ENCODE peak calls at places on chromosomes 5 and 9, in ten cellular contexts. One of them, this sample, is unnamed.

GRCh38 chr9:90815944-90816357 is 14.3 kb downstream of the SYK start:
- DNase-seq in fibroblast of pulmonary artery: no peak
- DNase-seq in posterior cingulate gyrus: no peak
- DNase-seq in adrenal gland: no peak
- DNase-seq in GM10248: no peak
- DNase-seq in RPMI8226: no peak
- DNase-seq in CD8-positive, alpha-beta memory T cell: no peak
- DNase-seq in cardiac muscle cell: no peak
- DNase-seq in kidney glomerular epithelial cell: no peak
- DNase-seq in thyroid gland: peak
- DNase-seq in this sample: no peak

GRCh38 chr5:65663804-65664521 is 39.1 kb downstream of the SHLD3 start:
- DNase-seq in fibroblast of pulmonary artery: peak
- DNase-seq in posterior cingulate gyrus: no peak
- DNase-seq in adrenal gland: no peak
- DNase-seq in GM10248: no peak
- DNase-seq in RPMI8226: no peak
- DNase-seq in CD8-positive, alpha-beta memory T cell: no peak
- DNase-seq in cardiac muscle cell: peak
- DNase-seq in kidney glomerular epithelial cell: peak
- DNase-seq in thyroid gland: no peak
- DNase-seq in this sample: no peak

GRCh38 chr9:116098476-116098875 is 55.1 kb upstream of the PAPPA start:
- DNase-seq in fibroblast of pulmonary artery: no peak
- DNase-seq in posterior cingulate gyrus: no peak
- DNase-seq in adrenal gland: no peak
- DNase-seq in GM10248: no peak
- DNase-seq in RPMI8226: no peak
- DNase-seq in CD8-positive, alpha-beta memory T cell: no peak
- DNase-seq in cardiac muscle cell: no peak
- DNase-seq in kidney glomerular epithelial cell: no peak
- DNase-seq in thyroid gland: no peak
- DNase-seq in this sample: no peak

GRCh38 chr9:8456327-8456726 is 656.7 kb upstream of the DMAC1 start:
- DNase-seq in fibroblast of pulmonary artery: peak
- DNase-seq in posterior cingulate gyrus: no peak
- DNase-seq in adrenal gland: no peak
- DNase-seq in GM10248: no peak
- DNase-seq in RPMI8226: no peak
- DNase-seq in CD8-positive, alpha-beta memory T cell: no peak
- DNase-seq in cardiac muscle cell: peak
- DNase-seq in kidney glomerular epithelial cell: no peak
- DNase-seq in thyroid gland: no peak
- DNase-seq in this sample: no peak

GRCh38 chr9:127308559-127309429 is 44.2 kb downstream of the GARNL3 start:
- DNase-seq in fibroblast of pulmonary artery: peak
- DNase-seq in posterior cingulate gyrus: no peak
- DNase-seq in adrenal gland: no peak
- DNase-seq in GM10248: no peak
- DNase-seq in RPMI8226: no peak
- DNase-seq in CD8-positive, alpha-beta memory T cell: no peak
- DNase-seq in cardiac muscle cell: peak
- DNase-seq in kidney glomerular epithelial cell: no peak
- DNase-seq in thyroid gland: no peak
- DNase-seq in this sample: no peak

GRCh38 chr5:150065886-150066285 is 20.5 kb downstream of the CSF1R start:
- DNase-seq in fibroblast of pulmonary artery: peak
- DNase-seq in posterior cingulate gyrus: no peak
- DNase-seq in adrenal gland: no peak
- DNase-seq in GM10248: no peak
- DNase-seq in RPMI8226: no peak
- DNase-seq in CD8-positive, alpha-beta memory T cell: no peak
- DNase-seq in cardiac muscle cell: peak
- DNase-seq in kidney glomerular epithelial cell: no peak
- DNase-seq in thyroid gland: no peak
- DNase-seq in this sample: no peak

GRCh38 chr9:126604059-126604685 is 9.6 kb upstream of the LMX1B start:
- DNase-seq in fibroblast of pulmonary artery: no peak
- DNase-seq in posterior cingulate gyrus: no peak
- DNase-seq in adrenal gland: no peak
- DNase-seq in GM10248: no peak
- DNase-seq in RPMI8226: no peak
- DNase-seq in CD8-positive, alpha-beta memory T cell: no peak
- DNase-seq in cardiac muscle cell: no peak
- DNase-seq in kidney glomerular epithelial cell: no peak
- DNase-seq in thyroid gland: no peak
- DNase-seq in this sample: no peak

GRCh38 chr9:132631280-132631679 is 38.5 kb downstream of the DDX31 start:
- DNase-seq in fibroblast of pulmonary artery: no peak
- DNase-seq in posterior cingulate gyrus: no peak
- DNase-seq in adrenal gland: no peak
- DNase-seq in GM10248: no peak
- DNase-seq in RPMI8226: no peak
- DNase-seq in CD8-positive, alpha-beta memory T cell: no peak
- DNase-seq in cardiac muscle cell: no peak
- DNase-seq in kidney glomerular epithelial cell: peak
- DNase-seq in thyroid gland: no peak
- DNase-seq in this sample: no peak

GRCh38 chr5:9473624-9474023 is 72.3 kb downstream of the SEMA5A start:
- DNase-seq in fibroblast of pulmonary artery: no peak
- DNase-seq in posterior cingulate gyrus: no peak
- DNase-seq in adrenal gland: no peak
- DNase-seq in GM10248: no peak
- DNase-seq in RPMI8226: no peak
- DNase-seq in CD8-positive, alpha-beta memory T cell: no peak
- DNase-seq in cardiac muscle cell: no peak
- DNase-seq in kidney glomerular epithelial cell: no peak
- DNase-seq in thyroid gland: no peak
- DNase-seq in this sample: no peak

GRCh38 chr5:90881626-90882150 is 323.1 kb downstream of the ADGRV1 start:
- DNase-seq in fibroblast of pulmonary artery: no peak
- DNase-seq in posterior cingulate gyrus: no peak
- DNase-seq in adrenal gland: no peak
- DNase-seq in GM10248: no peak
- DNase-seq in RPMI8226: no peak
- DNase-seq in CD8-positive, alpha-beta memory T cell: no peak
- DNase-seq in cardiac muscle cell: no peak
- DNase-seq in kidney glomerular epithelial cell: peak
- DNase-seq in thyroid gland: peak
- DNase-seq in this sample: no peak

GRCh38 chr5:56608216-56608925 is 207.0 kb upstream of the MAP3K1 start:
- DNase-seq in fibroblast of pulmonary artery: no peak
- DNase-seq in posterior cingulate gyrus: no peak
- DNase-seq in adrenal gland: no peak
- DNase-seq in GM10248: no peak
- DNase-seq in RPMI8226: peak
- DNase-seq in CD8-positive, alpha-beta memory T cell: no peak
- DNase-seq in cardiac muscle cell: no peak
- DNase-seq in kidney glomerular epithelial cell: no peak
- DNase-seq in thyroid gland: peak
- DNase-seq in this sample: peak

GRCh38 chr9:99030610-99031009 is 74.3 kb upstream of the TGFBR1 start:
- DNase-seq in fibroblast of pulmonary artery: no peak
- DNase-seq in posterior cingulate gyrus: no peak
- DNase-seq in adrenal gland: no peak
- DNase-seq in GM10248: no peak
- DNase-seq in RPMI8226: no peak
- DNase-seq in CD8-positive, alpha-beta memory T cell: no peak
- DNase-seq in cardiac muscle cell: no peak
- DNase-seq in kidney glomerular epithelial cell: no peak
- DNase-seq in thyroid gland: no peak
- DNase-seq in this sample: no peak

GRCh38 chr5:81397169-81397568 is 3.2 kb upstream of the ACOT12 start:
- DNase-seq in fibroblast of pulmonary artery: peak
- DNase-seq in posterior cingulate gyrus: no peak
- DNase-seq in adrenal gland: peak
- DNase-seq in GM10248: no peak
- DNase-seq in RPMI8226: no peak
- DNase-seq in CD8-positive, alpha-beta memory T cell: no peak
- DNase-seq in cardiac muscle cell: peak
- DNase-seq in kidney glomerular epithelial cell: no peak
- DNase-seq in thyroid gland: peak
- DNase-seq in this sample: no peak

GRCh38 chr9:121360975-121361374 is 9.1 kb downstream of the STOM start:
- DNase-seq in fibroblast of pulmonary artery: peak
- DNase-seq in posterior cingulate gyrus: no peak
- DNase-seq in adrenal gland: no peak
- DNase-seq in GM10248: no peak
- DNase-seq in RPMI8226: no peak
- DNase-seq in CD8-positive, alpha-beta memory T cell: no peak
- DNase-seq in cardiac muscle cell: peak
- DNase-seq in kidney glomerular epithelial cell: peak
- DNase-seq in thyroid gland: no peak
- DNase-seq in this sample: no peak

GRCh38 chr9:34687631-34688030 is 3.4 kb downstream of the CCL19 start:
- DNase-seq in fibroblast of pulmonary artery: no peak
- DNase-seq in posterior cingulate gyrus: no peak
- DNase-seq in adrenal gland: no peak
- DNase-seq in GM10248: no peak
- DNase-seq in RPMI8226: no peak
- DNase-seq in CD8-positive, alpha-beta memory T cell: no peak
- DNase-seq in cardiac muscle cell: no peak
- DNase-seq in kidney glomerular epithelial cell: no peak
- DNase-seq in thyroid gland: no peak
- DNase-seq in this sample: no peak

GRCh38 chr9:137388589-137389427 is 34.2 kb downstream of the EXD3 start:
- DNase-seq in fibroblast of pulmonary artery: no peak
- DNase-seq in posterior cingulate gyrus: no peak
- DNase-seq in adrenal gland: no peak
- DNase-seq in GM10248: no peak
- DNase-seq in RPMI8226: no peak
- DNase-seq in CD8-positive, alpha-beta memory T cell: no peak
- DNase-seq in cardiac muscle cell: no peak
- DNase-seq in kidney glomerular epithelial cell: no peak
- DNase-seq in thyroid gland: no peak
- DNase-seq in this sample: no peak

GRCh38 chr9:125680442-125680841 is 26.6 kb downstream of the MAPKAP1 start:
- DNase-seq in fibroblast of pulmonary artery: no peak
- DNase-seq in posterior cingulate gyrus: no peak
- DNase-seq in adrenal gland: no peak
- DNase-seq in GM10248: no peak
- DNase-seq in RPMI8226: no peak
- DNase-seq in CD8-positive, alpha-beta memory T cell: no peak
- DNase-seq in cardiac muscle cell: no peak
- DNase-seq in kidney glomerular epithelial cell: no peak
- DNase-seq in thyroid gland: no peak
- DNase-seq in this sample: no peak

GRCh38 chr5:180380441-180380840 is 27.3 kb upstream of the GFPT2 start:
- DNase-seq in fibroblast of pulmonary artery: no peak
- DNase-seq in posterior cingulate gyrus: no peak
- DNase-seq in adrenal gland: no peak
- DNase-seq in GM10248: no peak
- DNase-seq in RPMI8226: no peak
- DNase-seq in CD8-positive, alpha-beta memory T cell: no peak
- DNase-seq in cardiac muscle cell: no peak
- DNase-seq in kidney glomerular epithelial cell: no peak
- DNase-seq in thyroid gland: no peak
- DNase-seq in this sample: no peak

GRCh38 chr5:21701317-21701716 is 1151.8 kb downstream of the CDH12 start:
- DNase-seq in fibroblast of pulmonary artery: no peak
- DNase-seq in posterior cingulate gyrus: no peak
- DNase-seq in adrenal gland: no peak
- DNase-seq in GM10248: no peak
- DNase-seq in RPMI8226: no peak
- DNase-seq in CD8-positive, alpha-beta memory T cell: no peak
- DNase-seq in cardiac muscle cell: no peak
- DNase-seq in kidney glomerular epithelial cell: no peak
- DNase-seq in thyroid gland: no peak
- DNase-seq in this sample: no peak

GRCh38 chr5:89213584-89213983 is 330.6 kb upstream of the MEF2C start:
- DNase-seq in fibroblast of pulmonary artery: peak
- DNase-seq in posterior cingulate gyrus: no peak
- DNase-seq in adrenal gland: no peak
- DNase-seq in GM10248: no peak
- DNase-seq in RPMI8226: no peak
- DNase-seq in CD8-positive, alpha-beta memory T cell: no peak
- DNase-seq in cardiac muscle cell: peak
- DNase-seq in kidney glomerular epithelial cell: peak
- DNase-seq in thyroid gland: peak
- DNase-seq in this sample: no peak

GRCh38 chr5:135589152-135589551 is 10.4 kb upstream of the CXCL14 start:
- DNase-seq in fibroblast of pulmonary artery: no peak
- DNase-seq in posterior cingulate gyrus: no peak
- DNase-seq in adrenal gland: no peak
- DNase-seq in GM10248: no peak
- DNase-seq in RPMI8226: no peak
- DNase-seq in CD8-positive, alpha-beta memory T cell: no peak
- DNase-seq in cardiac muscle cell: no peak
- DNase-seq in kidney glomerular epithelial cell: no peak
- DNase-seq in thyroid gland: no peak
- DNase-seq in this sample: no peak

GRCh38 chr5:144504929-144505578 is 334.4 kb downstream of the KCTD16 start:
- DNase-seq in fibroblast of pulmonary artery: no peak
- DNase-seq in posterior cingulate gyrus: no peak
- DNase-seq in adrenal gland: no peak
- DNase-seq in GM10248: no peak
- DNase-seq in RPMI8226: peak
- DNase-seq in CD8-positive, alpha-beta memory T cell: no peak
- DNase-seq in cardiac muscle cell: no peak
- DNase-seq in kidney glomerular epithelial cell: no peak
- DNase-seq in thyroid gland: no peak
- DNase-seq in this sample: no peak

GRCh38 chr5:109836280-109836679 is 146.6 kb downstream of the MAN2A1 start:
- DNase-seq in fibroblast of pulmonary artery: no peak
- DNase-seq in posterior cingulate gyrus: no peak
- DNase-seq in adrenal gland: no peak
- DNase-seq in GM10248: no peak
- DNase-seq in RPMI8226: no peak
- DNase-seq in CD8-positive, alpha-beta memory T cell: no peak
- DNase-seq in cardiac muscle cell: no peak
- DNase-seq in kidney glomerular epithelial cell: no peak
- DNase-seq in thyroid gland: no peak
- DNase-seq in this sample: no peak